ENCODE peak calls at places on chromosomes 4 and X, in five cellular contexts. One of them, this sample, is unnamed.

GRCh38 chrX:42732506-42732905 is 45.5 kb downstream of the PPP1R2C start:
- DNase-seq in psoas muscle: no peak
- DNase-seq in AG04450: no peak
- DNase-seq in AG09309: no peak
- DNase-seq in Jurkat, Clone E6-1: no peak
- DNase-seq in this sample: no peak

GRCh38 chr4:37815591-37815990 is 10.9 kb upstream of the PGM2 start:
- DNase-seq in AG09309: no peak
- DNase-seq in psoas muscle: no peak
- DNase-seq in Jurkat, Clone E6-1: no peak
- DNase-seq in AG04450: no peak
- DNase-seq in this sample: no peak

GRCh38 chr4:181140037-181140603 is 1103.1 kb upstream of the TENM3 start:
- DNase-seq in psoas muscle: no peak
- DNase-seq in Jurkat, Clone E6-1: no peak
- DNase-seq in AG04450: no peak
- DNase-seq in AG09309: no peak
- DNase-seq in this sample: no peak

GRCh38 chrX:130170752-130171445 is 863 bp upstream of the RAB33A start:
- DNase-seq in Jurkat, Clone E6-1: peak; percentile 86
- DNase-seq in AG04450: no peak
- DNase-seq in AG09309: no peak
- DNase-seq in psoas muscle: no peak
- DNase-seq in this sample: peak; percentile 78

GRCh38 chr4:178556796-178557195 is 1114.6 kb upstream of the AGA start:
- DNase-seq in AG09309: no peak
- DNase-seq in Jurkat, Clone E6-1: no peak
- DNase-seq in psoas muscle: no peak
- DNase-seq in AG04450: no peak
- DNase-seq in this sample: no peak

GRCh38 chrX:105263171-105263570 is 42.7 kb upstream of the TEX13A start:
- DNase-seq in psoas muscle: no peak
- DNase-seq in Jurkat, Clone E6-1: peak; percentile 21
- DNase-seq in AG09309: no peak
- DNase-seq in AG04450: no peak
- DNase-seq in this sample: no peak

GRCh38 chrX:74458738-74459137 is 37.4 kb downstream of the SLC16A2 start:
- DNase-seq in AG04450: no peak
- DNase-seq in AG09309: peak; percentile 69
- DNase-seq in psoas muscle: no peak
- DNase-seq in Jurkat, Clone E6-1: no peak
- DNase-seq in this sample: peak; percentile 9

GRCh38 chrX:703466-704210 is 73.0 kb downstream of the SHOX start:
- DNase-seq in AG09309: no peak
- DNase-seq in psoas muscle: no peak
- DNase-seq in Jurkat, Clone E6-1: no peak
- DNase-seq in AG04450: no peak
- DNase-seq in this sample: no peak

GRCh38 chr4:60926624-60927023 is 273.5 kb upstream of the ADGRL3 start:
- DNase-seq in psoas muscle: no peak
- DNase-seq in Jurkat, Clone E6-1: no peak
- DNase-seq in AG04450: no peak
- DNase-seq in AG09309: no peak
- DNase-seq in this sample: no peak

GRCh38 chr4:82509029-82509428 is 52.8 kb downstream of the TMEM150C start:
- DNase-seq in AG04450: no peak
- DNase-seq in AG09309: no peak
- DNase-seq in Jurkat, Clone E6-1: no peak
- DNase-seq in psoas muscle: no peak
- DNase-seq in this sample: no peak

GRCh38 chr4:53702334-53703266 is 111.3 kb upstream of the LNX1 start:
- DNase-seq in psoas muscle: peak; percentile 89
- DNase-seq in AG09309: no peak
- DNase-seq in AG04450: no peak
- DNase-seq in Jurkat, Clone E6-1: no peak
- DNase-seq in this sample: peak; percentile 72

GRCh38 chr4:70749313-70749712 is 27.5 kb downstream of the RUFY3 start:
- DNase-seq in AG09309: no peak
- DNase-seq in AG04450: no peak
- DNase-seq in psoas muscle: no peak
- DNase-seq in Jurkat, Clone E6-1: no peak
- DNase-seq in this sample: no peak

GRCh38 chr4:85610450-85610849 is 135.5 kb downstream of the ARHGAP24 start:
- DNase-seq in Jurkat, Clone E6-1: no peak
- DNase-seq in psoas muscle: no peak
- DNase-seq in AG09309: no peak
- DNase-seq in AG04450: no peak
- DNase-seq in this sample: no peak

GRCh38 chr4:151674804-151675290 is 86.0 kb downstream of the GATB start:
- DNase-seq in Jurkat, Clone E6-1: no peak
- DNase-seq in AG04450: no peak
- DNase-seq in AG09309: no peak
- DNase-seq in psoas muscle: no peak
- DNase-seq in this sample: no peak

GRCh38 chr4:81255524-81255923 is 40.5 kb upstream of the PRKG2 start:
- DNase-seq in AG04450: peak; percentile 66
- DNase-seq in Jurkat, Clone E6-1: no peak
- DNase-seq in psoas muscle: no peak
- DNase-seq in AG09309: peak; percentile 61
- DNase-seq in this sample: no peak

GRCh38 chrX:30280428-30280827 is 28.8 kb downstream of the NR0B1 start:
- DNase-seq in psoas muscle: no peak
- DNase-seq in AG09309: no peak
- DNase-seq in AG04450: no peak
- DNase-seq in Jurkat, Clone E6-1: peak; percentile 89
- DNase-seq in this sample: no peak

GRCh38 chr4:48352793-48353192 is 11.5 kb downstream of the SLAIN2 start:
- DNase-seq in AG09309: no peak
- DNase-seq in psoas muscle: no peak
- DNase-seq in AG04450: no peak
- DNase-seq in Jurkat, Clone E6-1: no peak
- DNase-seq in this sample: no peak

GRCh38 chr4:24228692-24229091 is 338.8 kb upstream of the PPARGC1A start:
- DNase-seq in AG04450: no peak
- DNase-seq in psoas muscle: no peak
- DNase-seq in Jurkat, Clone E6-1: no peak
- DNase-seq in AG09309: no peak
- DNase-seq in this sample: no peak

GRCh38 chr4:155676430-155676825 is 9.8 kb downstream of the GUCY1A1 start:
- DNase-seq in AG04450: no peak
- DNase-seq in AG09309: no peak
- DNase-seq in psoas muscle: no peak
- DNase-seq in Jurkat, Clone E6-1: no peak
- DNase-seq in this sample: no peak

GRCh38 chr4:113837397-113837796 is 75.9 kb upstream of the CAMK2D start:
- DNase-seq in Jurkat, Clone E6-1: no peak
- DNase-seq in AG04450: peak; percentile 69
- DNase-seq in psoas muscle: no peak
- DNase-seq in AG09309: peak; percentile 74
- DNase-seq in this sample: peak; percentile 91

GRCh38 chr4:87947381-87948160 is 27.9 kb upstream of the SPP1 start:
- DNase-seq in Jurkat, Clone E6-1: no peak
- DNase-seq in AG09309: no peak
- DNase-seq in psoas muscle: no peak
- DNase-seq in AG04450: no peak
- DNase-seq in this sample: no peak

GRCh38 chrX:136627381-136627780 is 20.6 kb upstream of the CD40LG start:
- DNase-seq in AG04450: no peak
- DNase-seq in AG09309: no peak
- DNase-seq in psoas muscle: no peak
- DNase-seq in Jurkat, Clone E6-1: peak; percentile 74
- DNase-seq in this sample: no peak

GRCh38 chr4:21452931-21453330 is 495.6 kb downstream of the KCNIP4 start:
- DNase-seq in AG09309: no peak
- DNase-seq in psoas muscle: no peak
- DNase-seq in Jurkat, Clone E6-1: no peak
- DNase-seq in AG04450: no peak
- DNase-seq in this sample: no peak
- H3K4me3 ChIP-seq in AG09309: no peak overlapping the region
- H3K4me3 ChIP-seq in psoas muscle: no peak overlapping the region
- H3K4me3 ChIP-seq in Jurkat, Clone E6-1: no peak overlapping the region
- H3K4me3 ChIP-seq in AG04450: no peak overlapping the region
- H3K4me3 ChIP-seq in this sample: no peak overlapping the region

GRCh38 chr4:13546374-13546854 is 2.1 kb upstream of the NKX3-2 start:
- DNase-seq in AG09309: no peak
- DNase-seq in psoas muscle: no peak
- DNase-seq in AG04450: no peak
- DNase-seq in Jurkat, Clone E6-1: no peak
- DNase-seq in this sample: no peak

GRCh38 chr4:13546855-13547562 is 2.7 kb upstream of the NKX3-2 start:
- DNase-seq in Jurkat, Clone E6-1: no peak
- DNase-seq in AG04450: no peak
- DNase-seq in psoas muscle: no peak
- DNase-seq in AG09309: no peak
- DNase-seq in this sample: peak; percentile 71

GRCh38 chr4:13547563-13548041 is 3.3 kb upstream of the NKX3-2 start:
- DNase-seq in psoas muscle: no peak
- DNase-seq in AG09309: no peak
- DNase-seq in Jurkat, Clone E6-1: peak; percentile 71
- DNase-seq in AG04450: no peak
- DNase-seq in this sample: peak; percentile 81

GRCh38 chr4:13548059-13548983 is 4.0 kb upstream of the NKX3-2 start:
- DNase-seq in Jurkat, Clone E6-1: no peak
- DNase-seq in psoas muscle: no peak
- DNase-seq in AG04450: no peak
- DNase-seq in AG09309: no peak
- DNase-seq in this sample: no peak

DNA sequence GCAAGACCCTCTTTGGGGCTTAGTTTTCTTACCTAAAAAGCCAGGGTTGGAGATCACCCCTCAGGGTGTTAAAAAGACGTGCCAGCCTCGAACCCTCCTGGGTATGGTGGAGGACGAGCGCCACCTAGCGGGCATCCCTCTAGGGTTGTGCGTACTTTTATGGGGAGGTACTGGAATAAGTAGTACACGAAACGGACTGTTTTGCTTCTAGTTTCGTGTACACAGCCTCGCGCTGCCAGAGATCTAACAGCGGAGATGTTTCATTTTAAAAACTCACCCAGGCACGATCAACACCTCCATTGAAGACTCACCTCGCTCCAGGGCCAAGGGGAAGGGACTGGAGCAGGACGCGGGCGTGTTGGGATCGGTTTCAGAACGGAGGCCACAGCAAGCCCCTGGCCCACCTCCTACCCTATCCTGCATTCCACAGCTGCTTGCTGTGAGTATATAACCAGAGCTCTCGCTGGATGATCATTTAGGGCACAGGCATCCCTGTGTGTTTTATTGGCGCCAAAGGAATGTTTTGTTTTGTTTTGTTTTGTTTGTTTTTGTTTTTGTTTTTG is 4.8 kb upstream of the NKX3-2 start:
- DNase-seq in Jurkat, Clone E6-1: peak; percentile 88
- DNase-seq in psoas muscle: peak; percentile 83
- DNase-seq in AG04450: peak; percentile 57
- DNase-seq in AG09309: peak; percentile 29
- DNase-seq in this sample: peak; percentile 95
- H3K4me3 ChIP-seq in Jurkat, Clone E6-1: peak overlapping the region; percentile 28
- H3K4me3 ChIP-seq in psoas muscle: peak overlapping the region; percentile 41
- H3K4me3 ChIP-seq in AG04450: peak overlapping the region; percentile 62
- H3K4me3 ChIP-seq in AG09309: peak overlapping the region; percentile 55
- H3K4me3 ChIP-seq in this sample: peak overlapping the region; percentile 33

DNA sequence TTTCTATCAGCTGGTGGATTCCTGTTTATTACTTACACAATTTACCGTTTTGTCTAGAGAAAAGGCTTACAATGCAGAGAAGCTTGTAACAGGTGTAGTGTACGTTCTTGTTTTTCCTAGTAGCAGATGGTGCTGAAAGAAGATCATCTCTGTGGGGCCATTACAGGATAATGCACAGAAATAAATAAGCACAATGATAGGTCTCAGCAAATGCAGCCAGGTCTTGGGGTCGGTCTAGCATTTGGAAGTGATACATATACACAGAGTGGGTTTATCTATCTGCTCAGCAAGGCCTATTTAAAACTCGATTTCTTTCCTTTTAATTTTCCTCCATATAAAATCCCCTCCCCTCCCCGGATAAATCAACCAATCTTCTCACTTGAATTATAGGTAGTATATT is 181.0 kb upstream of the LCORL start:
- DNase-seq in psoas muscle: no peak
- DNase-seq in AG04450: no peak
- DNase-seq in Jurkat, Clone E6-1: no peak
- DNase-seq in AG09309: no peak
- DNase-seq in this sample: no peak
- H3K4me3 ChIP-seq in psoas muscle: no peak overlapping the region
- H3K4me3 ChIP-seq in AG04450: no peak overlapping the region
- H3K4me3 ChIP-seq in Jurkat, Clone E6-1: no peak overlapping the region
- H3K4me3 ChIP-seq in AG09309: no peak overlapping the region
- H3K4me3 ChIP-seq in this sample: no peak overlapping the region

DNA sequence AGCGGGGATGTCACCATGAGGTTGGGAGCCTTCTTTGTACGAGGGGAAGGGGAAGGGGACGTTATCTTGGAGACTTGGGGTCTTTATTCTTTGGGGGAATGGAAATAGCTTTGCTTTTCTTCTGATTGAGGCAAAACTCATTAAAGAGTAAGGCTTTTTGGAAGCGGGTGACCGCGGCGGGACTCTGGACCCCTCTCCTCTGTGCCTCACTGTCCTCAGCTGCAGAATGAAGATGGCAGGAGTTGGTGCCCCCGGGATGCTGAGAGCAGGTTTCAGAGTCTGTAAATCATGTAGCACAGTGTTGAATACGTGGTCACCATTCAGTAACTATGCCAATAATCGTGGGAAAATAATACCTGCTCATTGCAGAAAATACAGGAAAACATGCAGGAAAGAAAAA is 32.1 kb downstream of the HTT-AS start:
- DNase-seq in AG09309: no peak
- DNase-seq in psoas muscle: no peak
- DNase-seq in AG04450: no peak
- DNase-seq in Jurkat, Clone E6-1: no peak
- DNase-seq in this sample: no peak
- H3K4me3 ChIP-seq in AG09309: peak overlapping the region; percentile 52
- H3K4me3 ChIP-seq in psoas muscle: peak overlapping the region; percentile 75
- H3K4me3 ChIP-seq in AG04450: no peak overlapping the region
- H3K4me3 ChIP-seq in Jurkat, Clone E6-1: no peak overlapping the region
- H3K4me3 ChIP-seq in this sample: peak overlapping the region; percentile 47

This sample was measured in NB4.